ENCODE peak calls at places on chromosomes 12 and 14, in six cellular contexts. F is RWPE1, T is A549, M is aorta, B is bronchial epithelial cell, L is dermis blood vessel endothelial cell. Z is an unnamed sample.

GRCh38 chr14:22531451-22532344 is 57.3 kb downstream of the DAD1 start:
- DNase-seq in F (no peak), T (no peak), M (no peak), L (no peak), B (no peak), Z (no peak)

GRCh38 chr12:51326762-51327439 is 2.9 kb upstream of the BIN2 start:
- DNase-seq in F (no peak), B (peak; percentile 50), T (peak; percentile 42), L (no peak), M (peak; percentile 64), Z (no peak)

GRCh38 chr12:123032736-123033391 is 52.4 kb downstream of the ARL6IP4 start:
- DNase-seq in B (no peak), L (no peak), M (no peak), T (no peak), F (no peak), Z (no peak)

GRCh38 chr14:106422066-106422465 is 895.7 kb downstream of the TMEM121 start:
- DNase-seq in F (no peak), T (no peak), B (no peak), M (no peak), L (no peak), Z (no peak)

GRCh38 chr12:91326043-91327027 is 143.7 kb upstream of the DCN start:
- DNase-seq in L (peak; percentile 61), B (peak; percentile 36), F (peak; percentile 43), T (peak; percentile 33), M (no peak), Z (no peak)

GRCh38 chr14:64919618-64920017 is 5.4 kb downstream of the CHURC1 start:
- DNase-seq in M (peak; percentile 65), F (no peak), T (no peak), L (no peak), B (no peak), Z (no peak)

GRCh38 chr12:3135522-3136461 is 58.6 kb downstream of the TSPAN9 start:
- DNase-seq in B (peak; percentile 69), L (peak; percentile 91), T (peak; percentile 83), M (peak; percentile 44), F (peak; percentile 78), Z (no peak)

GRCh38 chr12:27542628-27543027 is 18.6 kb downstream of the PPFIBP1 start:
- DNase-seq in M (no peak), L (peak; percentile 43), B (peak; percentile 93), F (peak; percentile 67), T (peak; percentile 46), Z (no peak)

GRCh38 chr14:63781686-63782085 is 53.8 kb upstream of the SGPP1 start:
- DNase-seq in F (no peak), T (peak; percentile 8), B (peak; percentile 43), L (no peak), M (no peak), Z (no peak)

Z was measured in SW 1271.